ENCODE peak calls at places on chromosomes 7 and 10, in four cellular contexts. C is K562, N is keratinocyte, A is IMR-90. L is an unnamed sample.
A peak's percentile ranks its signal among the peaks of the same experiment; 100 is the strongest.

GRCh38 chr7:111820621-111821020 is 258.3 kb upstream of the IMMP2L start:
- DNase-seq in C (no peak), N (no peak), A (peak; percentile 64), L (no peak)

GRCh38 chr7:155459133-155459866 is 1.4 kb downstream of the EN2 start:
- DNase-seq in C (no peak), N (no peak), A (no peak), L (no peak)

GRCh38 chr7:106182904-106183303 is 70.8 kb upstream of the SYPL1 start:
- DNase-seq in C (no peak), N (no peak), A (no peak), L (no peak)

GRCh38 chr7:74305987-74306736 is 17.0 kb downstream of the CLIP2 start:
- DNase-seq in C (no peak), N (no peak), A (no peak), L (no peak)

GRCh38 chr7:75847707-75848106 is 31.1 kb upstream of the RHBDD2 start:
- DNase-seq in C (no peak), N (no peak), A (no peak), L (no peak)

GRCh38 chr10:34789993-34790506 is 25.0 kb downstream of the PARD3 start:
- DNase-seq in C (no peak), N (no peak), A (no peak), L (no peak)

GRCh38 chr7:106371629-106372028 is 86.8 kb upstream of the NAMPT start:
- DNase-seq in C (no peak), N (no peak), A (no peak), L (no peak)

GRCh38 chr10:76922666-76923065 is 714.9 kb downstream of the KCNMA1 start:
- DNase-seq in C (no peak), N (no peak), A (no peak), L (no peak)

GRCh38 chr7:130910949-130911944 is 177.2 kb upstream of the KLF14 start:
- DNase-seq in C (peak; percentile 47), N (no peak), A (peak; percentile 63), L (peak; percentile 72)

GRCh38 chr10:107899075-107899474 is 734.6 kb upstream of the SORCS1 start:
- DNase-seq in C (no peak), N (no peak), A (no peak), L (no peak)

GRCh38 chr7:3165681-3166580 is 122.3 kb upstream of the CARD11 start:
- DNase-seq in C (no peak), N (no peak), A (no peak), L (no peak)

GRCh38 chr7:130207642-130208041 is at the start of gene SSMEM1:
- DNase-seq in C (peak; percentile 45), N (peak; percentile 35), A (peak; percentile 84), L (no peak)

GRCh38 chr10:73864229-73864628 is 10.1 kb downstream of the CAMK2G start:
- DNase-seq in C (no peak), N (no peak), A (no peak), L (no peak)

GRCh38 chr7:34069676-34070075 is 164.3 kb downstream of the BMPER start:
- DNase-seq in C (no peak), N (no peak), A (peak; percentile 61), L (peak; percentile 62)

GRCh38 chr10:62384057-62384446 is 9.9 kb downstream of the ZNF365 start:
- DNase-seq in C (no peak), N (peak; percentile 93), A (peak; percentile 88), L (peak; percentile 31)

GRCh38 chr10:5553400-5554170 is 28.8 kb downstream of the CALML3 start:
- DNase-seq in C (no peak), N (no peak), A (no peak), L (no peak)

GRCh38 chr7:102841290-102841689 is 71.5 kb upstream of the LRRC17 start:
- DNase-seq in C (no peak), N (no peak), A (no peak), L (no peak)

GRCh38 chr7:112788778-112789343 is 1.3 kb downstream of the TMEM168 start:
- DNase-seq in C (no peak), N (no peak), A (no peak), L (no peak)

GRCh38 chr7:83271212-83272099 is 108.8 kb upstream of the PCLO start:
- DNase-seq in C (no peak), N (no peak), A (peak; percentile 19), L (peak; percentile 55)

GRCh38 chr7:66138994-66139752 is 24.5 kb downstream of the CRCP start:
- DNase-seq in C (no peak), N (no peak), A (peak; percentile 58), L (peak; percentile 7)

GRCh38 chr7:154789404-154789803 is 213.5 kb downstream of the PAXIP1 start:
- DNase-seq in C (no peak), N (no peak), A (no peak), L (no peak)

GRCh38 chr10:97129666-97130065 is 56.1 kb downstream of the SLIT1 start:
- DNase-seq in C (no peak), N (no peak), A (no peak), L (no peak)

GRCh38 chr7:27933691-27934565 is 194.0 kb downstream of the TAX1BP1 start:
- DNase-seq in C (no peak), N (no peak), A (no peak), L (peak; percentile 19)

GRCh38 chr10:77456414-77456813 is 181.2 kb downstream of the KCNMA1 start:
- DNase-seq in C (no peak), N (no peak), A (peak; percentile 7), L (no peak)

GRCh38 chr10:79038841-79039201 is 29.9 kb upstream of the ZMIZ1 start:
- DNase-seq in C (peak; percentile 55), N (no peak), A (peak; percentile 32), L (no peak)

GRCh38 chr10:86601956-86602592 is 52.3 kb upstream of the OPN4 start:
- DNase-seq in C (no peak), N (no peak), A (peak; percentile 19), L (no peak)

GRCh38 chr10:124626759-124627380 is 117.3 kb downstream of the FAM53B start:
- DNase-seq in C (no peak), N (peak; percentile 80), A (no peak), L (no peak)

GRCh38 chr10:62083868-62084267 is 182.4 kb downstream of the ARID5B start:
- DNase-seq in C (peak; percentile 38), N (peak; percentile 46), A (peak; percentile 84), L (peak; percentile 77)

GRCh38 chr7:32275216-32275979 is 205.2 kb upstream of the PDE1C start:
- DNase-seq in C (no peak), N (peak; percentile 11), A (no peak), L (no peak)

GRCh38 chr7:18727094-18727870 is 231.7 kb downstream of the HDAC9 start:
- DNase-seq in C (no peak), N (no peak), A (peak; percentile 3), L (peak; percentile 29)

GRCh38 chr10:72332423-72333110 is 22.2 kb downstream of the DNAJB12 start:
- DNase-seq in C (no peak), N (no peak), A (no peak), L (no peak)

GRCh38 chr7:85508642-85509429 is 322.0 kb upstream of the SEMA3D start:
- DNase-seq in C (no peak), N (no peak), A (peak; percentile 95), L (no peak)

GRCh38 chr10:126227762-126228134 is 160.5 kb downstream of the ADAM12 start:
- DNase-seq in C (no peak), N (no peak), A (peak; percentile 75), L (no peak)

GRCh38 chr10:15341502-15342128 is 29.5 kb downstream of the FAM171A1 start:
- DNase-seq in C (no peak), N (no peak), A (no peak), L (peak; percentile 42)

GRCh38 chr10:44979281-44980181 is 922 bp upstream of the DEPP1 start:
- DNase-seq in C (no peak), N (no peak), A (no peak), L (no peak)

GRCh38 chr7:46802460-46802972 is 779.4 kb downstream of the TNS3 start:
- DNase-seq in C (no peak), N (no peak), A (no peak), L (no peak)

GRCh38 chr10:60434418-60435046 is 44.9 kb upstream of the ANK3 start:
- DNase-seq in C (peak; percentile 53), N (peak; percentile 35), A (peak; percentile 74), L (peak; percentile 78)

GRCh38 chr10:24872049-24872789 is 80.2 kb downstream of the PRTFDC1 start:
- DNase-seq in C (no peak), N (no peak), A (no peak), L (no peak)

DNA sequence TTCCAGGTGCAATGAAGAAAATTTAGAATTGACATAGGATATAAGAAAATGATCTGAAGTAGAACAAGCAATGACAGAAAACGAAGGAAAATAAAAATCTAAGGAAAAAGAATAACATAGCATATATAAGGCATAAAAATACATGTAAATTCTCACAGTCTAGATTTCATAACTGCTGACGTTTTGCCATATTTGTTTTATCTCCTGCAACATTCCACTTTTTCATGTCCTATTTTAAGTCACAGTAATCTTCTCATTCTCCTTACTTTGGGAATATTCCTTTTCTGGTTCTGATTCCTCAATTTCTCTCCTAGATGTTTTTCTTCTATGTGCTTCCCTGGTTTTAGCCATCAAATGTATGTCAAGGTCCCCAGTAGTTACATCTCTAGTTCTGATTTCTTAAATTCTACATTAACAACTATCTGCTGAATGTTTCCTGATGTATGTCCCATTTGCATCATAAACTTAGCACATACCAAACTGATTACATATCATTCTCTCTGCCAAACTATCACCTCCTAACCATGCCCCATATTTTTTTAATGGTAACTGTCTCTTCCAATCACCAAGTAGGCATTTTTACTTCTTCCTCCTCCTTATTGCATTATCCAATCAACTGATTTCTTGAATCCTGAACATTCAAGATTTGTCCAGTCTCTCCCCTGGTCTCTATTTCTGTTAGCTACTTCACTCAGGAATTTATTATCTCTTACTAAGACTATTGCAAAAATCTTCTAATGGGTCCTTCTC is 171.4 kb downstream of the DNAJC1 start:
- DNase-seq in C (no peak), N (no peak), A (peak; percentile 60), L (no peak)
- H3K9me1 ChIP-seq in C (no peaks in the 10 kb centered on the region), N (no peaks in the 10 kb centered on the region), A (no peaks in the 10 kb centered on the region), L (no peaks in the 10 kb centered on the region)

GRCh38 chr7:143013473-143013872 is 13.5 kb downstream of the OR9A2 start:
- DNase-seq in C (no peak), N (no peak), A (no peak), L (no peak)
- H3K4me2 ChIP-seq in C (no peak overlapping the region), N (no peak overlapping the region), A (no peak overlapping the region), L (peak overlapping the region; percentile 19)

DNA sequence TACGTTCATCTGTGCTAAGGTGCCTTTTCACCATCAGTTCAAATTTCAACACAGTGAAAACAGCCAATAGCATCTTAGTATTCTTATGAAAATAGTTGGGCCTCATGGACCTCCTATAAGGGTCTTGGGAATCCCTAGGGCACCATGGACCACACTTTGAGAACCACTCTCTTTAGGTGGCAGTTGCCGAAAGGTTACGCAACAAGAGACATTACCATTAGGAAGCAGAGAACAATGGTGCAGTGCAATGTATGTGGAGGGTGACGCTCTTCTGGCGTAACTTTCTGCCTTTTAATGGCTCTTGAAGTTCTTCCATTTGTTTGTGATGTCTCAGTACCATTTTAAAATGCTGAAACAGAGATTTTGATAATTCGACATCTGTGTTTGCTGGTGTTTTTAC is 131.1 kb downstream of the CNNM2 start:
- DNase-seq in C (no peak), N (no peak), A (no peak), L (no peak)
- H3K9me1 ChIP-seq in C (no peaks in the 10 kb centered on the region), N (no peaks in the 10 kb centered on the region), A (peaks cover 20% of the 10 kb centered on the region), L (no peaks in the 10 kb centered on the region)

GRCh38 chr10:102906507-102906906 is 11.6 kb upstream of the CNNM2 start:
- DNase-seq in C (no peak), N (no peak), A (no peak), L (no peak)

DNA sequence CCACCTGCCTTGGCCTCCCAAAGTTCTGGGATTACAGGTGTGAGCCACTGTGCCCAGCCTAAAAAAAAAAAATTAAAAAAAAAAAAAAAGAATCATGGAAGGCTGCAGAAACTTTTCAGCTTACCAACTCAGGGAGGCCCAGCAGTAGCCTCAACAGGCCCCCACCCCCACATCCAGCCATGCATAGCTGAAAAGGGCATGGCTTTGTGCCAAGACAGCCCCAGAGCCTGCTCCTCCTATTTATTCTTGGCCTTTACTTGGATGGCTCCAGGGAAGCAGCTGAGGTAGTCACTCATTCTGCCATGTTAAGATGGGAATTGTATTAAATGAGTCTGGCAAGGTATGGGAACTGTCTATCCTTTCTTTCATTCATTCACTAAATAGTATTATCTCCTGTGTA is 13.8 kb upstream of the CNNM2 start:
- DNase-seq in C (no peak), N (no peak), A (no peak), L (no peak)
- H3K4me2 ChIP-seq in C (no peak overlapping the region), N (no peak overlapping the region), A (no peak overlapping the region), L (no peak overlapping the region)